ENCODE peak calls at places on chromosomes 6 and 20, in seven cellular contexts. N is left ventricle myocardium inferior; Q is heart left ventricle; M is heart right ventricle; I is stomach; R is CD8-positive, alpha-beta memory T cell; A is A673. E is an unnamed sample.

GRCh38 chr6:111680013-111680712 is 74.5 kb upstream of the TRAF3IP2 start:
- DNase-seq in A (no peak), Q (peak; percentile 36), M (no peak), I (no peak), N (no peak), R (no peak), E (no peak)

GRCh38 chr20:56429496-56429895 is 17.4 kb downstream of the CASS4 start:
- DNase-seq in N (no peak), M (no peak), I (no peak), R (no peak), A (no peak), Q (no peak), E (no peak)

GRCh38 chr20:61953789-61954125 is 111.9 kb downstream of the TAF4 start:
- DNase-seq in N (no peak), A (no peak), R (no peak), Q (no peak), I (no peak), M (no peak), E (no peak)

GRCh38 chr6:164563866-164564265 is 745.5 kb downstream of the C6orf118 start:
- DNase-seq in R (no peak), A (no peak), Q (no peak), I (no peak), M (no peak), N (no peak), E (no peak)

GRCh38 chr6:14844411-14844810 is 401.5 kb upstream of the JARID2 start:
- DNase-seq in Q (no peak), A (no peak), R (no peak), N (no peak), M (no peak), I (no peak), E (no peak)

GRCh38 chr6:63352587-63353281 is 33.0 kb upstream of the LGSN start:
- DNase-seq in Q (peak; percentile 31), M (peak; percentile 21), A (peak; percentile 11), N (no peak), R (no peak), I (peak; percentile 45), E (peak; percentile 62)

GRCh38 chr6:39361657-39362486 is 39.4 kb upstream of the KCNK16 start:
- DNase-seq in R (peak; percentile 19), N (peak; percentile 49), A (peak; percentile 80), I (peak; percentile 66), Q (peak; percentile 64), M (peak; percentile 56), E (peak; percentile 76)

GRCh38 chr6:112188906-112189305 is 65.5 kb downstream of the LAMA4 start:
- DNase-seq in Q (no peak), R (no peak), A (peak; percentile 6), N (no peak), M (no peak), I (no peak), E (no peak)

GRCh38 chr20:51275816-51276215 is 252.9 kb upstream of the KCNG1 start:
- DNase-seq in I (no peak), A (peak; percentile 14), Q (no peak), N (no peak), R (no peak), M (no peak), E (no peak)

GRCh38 chr6:37373822-37374514 is 20.2 kb downstream of the RNF8 start:
- DNase-seq in R (no peak), I (no peak), N (no peak), M (no peak), Q (no peak), A (peak; percentile 74), E (no peak)

GRCh38 chr6:37371158-37372083 is 17.6 kb downstream of the RNF8 start:
- DNase-seq in Q (no peak), N (no peak), A (no peak), R (no peak), M (no peak), I (no peak), E (no peak)

GRCh38 chr6:37376078-37376743 is 22.4 kb downstream of the RNF8 start:
- DNase-seq in R (no peak), A (no peak), Q (no peak), I (no peak), M (no peak), N (no peak), E (no peak)

GRCh38 chr6:37372116-37372515 is 18.3 kb downstream of the RNF8 start:
- DNase-seq in I (no peak), A (no peak), M (no peak), R (no peak), N (no peak), Q (no peak), E (no peak)

GRCh38 chr6:37375376-37375775 is 21.6 kb downstream of the RNF8 start:
- DNase-seq in I (no peak), A (no peak), Q (no peak), M (no peak), N (no peak), R (no peak), E (no peak)
- H3K4me1 ChIP-seq in I (peaks cover 10% of the 10 kb centered on the region), A (peaks cover 12% of the 10 kb centered on the region), Q (no peaks in the 10 kb centered on the region), M (peaks cover 16% of the 10 kb centered on the region), N (peaks cover 22% of the 10 kb centered on the region), R (no peaks in the 10 kb centered on the region), E (no peaks in the 10 kb centered on the region)

DNA sequence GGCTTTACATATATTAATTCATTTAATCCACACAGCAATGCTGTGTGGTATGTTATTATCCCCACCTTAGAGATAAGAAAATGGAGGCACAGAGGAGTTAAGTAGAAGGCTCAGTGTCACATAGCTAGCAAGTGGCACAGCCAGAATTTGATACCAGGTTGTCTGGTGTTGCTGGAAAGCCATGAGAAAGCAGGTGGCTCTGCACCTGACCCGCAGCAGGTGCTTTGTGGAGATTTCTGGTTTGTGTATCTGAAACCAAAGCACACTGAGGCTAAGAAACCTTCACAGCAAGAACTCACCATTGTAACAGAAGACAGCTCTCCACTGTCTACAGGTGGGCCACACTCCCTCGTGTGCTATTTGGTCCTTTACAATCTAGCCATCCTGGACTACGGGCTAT is 7.5 kb downstream of the ELMO2 start:
- DNase-seq in A (no peak), R (no peak), M (no peak), Q (no peak), N (no peak), I (no peak), E (no peak)
- H3K4me1 ChIP-seq in A (peaks cover 18% of the 10 kb centered on the region), R (peaks cover 57% of the 10 kb centered on the region), M (peaks cover 73% of the 10 kb centered on the region), Q (peaks cover 20% of the 10 kb centered on the region), N (peaks cover 93% of the 10 kb centered on the region), I (peaks cover 70% of the 10 kb centered on the region), E (no peaks in the 10 kb centered on the region)

GRCh38 chr6:142845143-142845571 is 99.8 kb downstream of the HIVEP2 start:
- DNase-seq in I (no peak), N (no peak), M (no peak), Q (no peak), R (no peak), A (no peak), E (no peak)

GRCh38 chr6:142848156-142848555 is 96.8 kb downstream of the HIVEP2 start:
- DNase-seq in Q (no peak), M (no peak), R (no peak), I (no peak), A (no peak), N (no peak), E (no peak)

GRCh38 chr6:142845624-142846458 is 99.1 kb downstream of the HIVEP2 start:
- DNase-seq in N (peak; percentile 92), A (peak; percentile 71), I (peak; percentile 84), R (peak; percentile 41), M (peak; percentile 92), Q (peak; percentile 95), E (peak; percentile 67)

GRCh38 chr6:142846883-142847287 is 98.1 kb downstream of the HIVEP2 start:
- DNase-seq in N (no peak), A (peak; percentile 22), I (no peak), Q (peak; percentile 49), R (no peak), M (peak; percentile 58), E (no peak)

GRCh38 chr6:142846459-142846831 is 98.5 kb downstream of the HIVEP2 start:
- DNase-seq in R (no peak), N (no peak), M (no peak), A (no peak), Q (no peak), I (no peak), E (no peak)
- H3K4me1 ChIP-seq in R (peaks cover 87% of the 10 kb centered on the region), N (peaks cover 89% of the 10 kb centered on the region), M (peaks cover 97% of the 10 kb centered on the region), A (peaks cover 42% of the 10 kb centered on the region), Q (peaks cover 11% of the 10 kb centered on the region), I (peaks cover 72% of the 10 kb centered on the region), E (peaks cover 15% of the 10 kb centered on the region)

GRCh38 chr20:32822189-32822588 is 2.4 kb downstream of the MAPRE1 start:
- DNase-seq in I (no peak), Q (no peak), R (no peak), A (no peak), M (no peak), N (no peak), E (no peak)
- H3K4me1 ChIP-seq in I (peaks cover 51% of the 10 kb centered on the region), Q (no peaks in the 10 kb centered on the region), R (peaks cover 42% of the 10 kb centered on the region), A (peaks cover 28% of the 10 kb centered on the region), M (peaks cover 42% of the 10 kb centered on the region), N (peaks cover 55% of the 10 kb centered on the region), E (peaks cover 33% of the 10 kb centered on the region)

DNA sequence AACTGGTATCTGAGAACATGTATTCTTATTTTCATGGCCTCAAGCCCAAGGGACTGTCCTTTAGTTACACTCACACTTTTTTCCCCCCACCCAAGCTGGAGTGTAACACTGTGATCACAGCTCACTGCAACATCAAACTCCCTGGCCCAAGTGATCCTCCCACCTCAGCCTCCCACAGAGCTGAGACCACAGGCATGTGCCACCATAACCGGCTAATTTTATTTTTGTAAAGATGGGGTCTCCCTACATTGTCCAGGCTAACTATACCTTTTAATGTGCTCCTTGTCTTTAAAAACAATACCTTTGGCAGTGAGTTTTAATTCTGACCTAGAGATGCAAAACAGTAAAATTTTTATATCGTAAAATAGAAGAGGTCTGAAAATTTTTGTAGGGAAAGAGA is 48.2 kb upstream of the FAM83C start:
- DNase-seq in M (no peak), I (no peak), Q (no peak), R (no peak), A (no peak), N (no peak), E (no peak)
- H3K4me1 ChIP-seq in M (peaks cover 8% of the 10 kb centered on the region), I (peaks cover 18% of the 10 kb centered on the region), Q (no peaks in the 10 kb centered on the region), R (no peaks in the 10 kb centered on the region), A (no peaks in the 10 kb centered on the region), N (peaks cover 27% of the 10 kb centered on the region), E (no peaks in the 10 kb centered on the region)

GRCh38 chr6:105818505-105818904 is 267.6 kb upstream of the PRDM1 start:
- DNase-seq in I (no peak), Q (no peak), R (no peak), A (no peak), N (no peak), M (no peak), E (no peak)
- H3K4me1 ChIP-seq in I (peaks cover 6% of the 10 kb centered on the region), Q (no peaks in the 10 kb centered on the region), R (peaks cover 9% of the 10 kb centered on the region), A (no peaks in the 10 kb centered on the region), N (no peaks in the 10 kb centered on the region), M (no peaks in the 10 kb centered on the region), E (peaks cover 10% of the 10 kb centered on the region)

DNA sequence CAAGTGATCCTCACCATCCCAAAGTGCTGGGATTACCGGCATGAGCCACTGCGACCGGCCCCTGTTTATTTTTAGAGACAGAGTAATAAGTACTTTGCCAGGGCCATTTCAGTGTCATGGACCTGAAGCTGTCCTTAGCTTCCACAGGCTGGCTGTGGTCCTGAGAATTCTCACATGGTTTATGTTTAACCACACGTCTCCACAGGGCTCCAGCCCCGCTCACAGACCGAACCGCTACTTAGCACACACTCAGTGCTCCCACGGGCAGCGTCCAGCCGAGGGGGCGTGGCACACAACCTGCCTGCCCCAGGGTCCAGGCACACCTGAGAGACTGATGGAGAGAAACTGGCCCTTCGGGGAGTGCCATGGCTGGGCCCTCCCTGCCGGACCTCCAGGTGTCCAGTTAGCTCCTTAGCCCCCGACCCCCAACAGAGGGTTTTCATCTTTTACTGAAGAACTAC is 11.7 kb downstream of the ACSS1 start:
- DNase-seq in I (peak; percentile 30), Q (peak; percentile 86), M (peak; percentile 73), A (no peak), N (peak; percentile 78), R (no peak), E (no peak)
- H3K4me1 ChIP-seq in I (peaks cover 100% of the 10 kb centered on the region), Q (peaks cover 13% of the 10 kb centered on the region), M (peaks cover 97% of the 10 kb centered on the region), A (no peaks in the 10 kb centered on the region), N (peaks cover 98% of the 10 kb centered on the region), R (peaks cover 23% of the 10 kb centered on the region), E (no peaks in the 10 kb centered on the region)